ENCODE peak calls at places on chromosomes 2 and 18, in eight cellular contexts. One of them, this sample, is unnamed.

GRCh38 chr2:184598313-184599053 is at the start of gene ZNF804A:
- DNase-seq in brain microvascular endothelial cell: peak; percentile 66
- DNase-seq in AG04450: no peak
- DNase-seq in Calu3: peak; percentile 40
- DNase-seq in Ammon's horn: peak; percentile 81
- DNase-seq in NCI-H1694 treated with DMSO at 0.1 percent for 48 hours: peak; percentile 89
- DNase-seq in kidney tubule cell: peak; percentile 61
- DNase-seq in SK-N-SH: peak; percentile 89
- DNase-seq in this sample: peak; percentile 25

GRCh38 chr2:20558391-20559150 is 92.3 kb downstream of the HS1BP3 start:
- DNase-seq in brain microvascular endothelial cell: no peak
- DNase-seq in AG04450: no peak
- DNase-seq in Calu3: no peak
- DNase-seq in Ammon's horn: no peak
- DNase-seq in NCI-H1694 treated with DMSO at 0.1 percent for 48 hours: peak; percentile 16
- DNase-seq in kidney tubule cell: no peak
- DNase-seq in SK-N-SH: peak; percentile 82
- DNase-seq in this sample: no peak

GRCh38 chr18:47915930-47916329 is 14.5 kb downstream of the SMAD2 start:
- DNase-seq in brain microvascular endothelial cell: no peak
- DNase-seq in AG04450: no peak
- DNase-seq in Calu3: no peak
- DNase-seq in Ammon's horn: no peak
- DNase-seq in NCI-H1694 treated with DMSO at 0.1 percent for 48 hours: no peak
- DNase-seq in kidney tubule cell: no peak
- DNase-seq in SK-N-SH: no peak
- DNase-seq in this sample: no peak

GRCh38 chr2:16725549-16725948 is 59.9 kb upstream of the CYRIA start:
- DNase-seq in brain microvascular endothelial cell: no peak
- DNase-seq in AG04450: no peak
- DNase-seq in Calu3: no peak
- DNase-seq in Ammon's horn: peak; percentile 55
- DNase-seq in NCI-H1694 treated with DMSO at 0.1 percent for 48 hours: no peak
- DNase-seq in kidney tubule cell: peak; percentile 65
- DNase-seq in SK-N-SH: no peak
- DNase-seq in this sample: no peak

GRCh38 chr2:224241812-224242211 is 160.1 kb downstream of the FAM124B start:
- DNase-seq in brain microvascular endothelial cell: no peak
- DNase-seq in AG04450: no peak
- DNase-seq in Calu3: no peak
- DNase-seq in Ammon's horn: no peak
- DNase-seq in NCI-H1694 treated with DMSO at 0.1 percent for 48 hours: no peak
- DNase-seq in kidney tubule cell: no peak
- DNase-seq in SK-N-SH: no peak
- DNase-seq in this sample: no peak

GRCh38 chr2:236776695-236777251 is 207.1 kb downstream of the ACKR3 start:
- DNase-seq in brain microvascular endothelial cell: peak; percentile 89
- DNase-seq in AG04450: no peak
- DNase-seq in Calu3: no peak
- DNase-seq in Ammon's horn: no peak
- DNase-seq in NCI-H1694 treated with DMSO at 0.1 percent for 48 hours: peak; percentile 69
- DNase-seq in kidney tubule cell: peak; percentile 90
- DNase-seq in SK-N-SH: no peak
- DNase-seq in this sample: no peak

GRCh38 chr2:229927817-229928321 is 5.6 kb downstream of the FBXO36 start:
- DNase-seq in brain microvascular endothelial cell: no peak
- DNase-seq in AG04450: no peak
- DNase-seq in Calu3: no peak
- DNase-seq in Ammon's horn: no peak
- DNase-seq in NCI-H1694 treated with DMSO at 0.1 percent for 48 hours: no peak
- DNase-seq in kidney tubule cell: no peak
- DNase-seq in SK-N-SH: no peak
- DNase-seq in this sample: no peak

GRCh38 chr2:43623052-43623451 is 14.0 kb upstream of the PLEKHH2 start:
- DNase-seq in brain microvascular endothelial cell: no peak
- DNase-seq in AG04450: no peak
- DNase-seq in Calu3: no peak
- DNase-seq in Ammon's horn: no peak
- DNase-seq in NCI-H1694 treated with DMSO at 0.1 percent for 48 hours: no peak
- DNase-seq in kidney tubule cell: no peak
- DNase-seq in SK-N-SH: peak; percentile 52
- DNase-seq in this sample: peak; percentile 37

GRCh38 chr2:60948926-60949579 is 67.7 kb downstream of the REL start:
- DNase-seq in brain microvascular endothelial cell: no peak
- DNase-seq in AG04450: no peak
- DNase-seq in Calu3: no peak
- DNase-seq in Ammon's horn: no peak
- DNase-seq in NCI-H1694 treated with DMSO at 0.1 percent for 48 hours: no peak
- DNase-seq in kidney tubule cell: no peak
- DNase-seq in SK-N-SH: no peak
- DNase-seq in this sample: no peak

GRCh38 chr2:53826587-53827397 is 33.0 kb downstream of the GPR75 start:
- DNase-seq in brain microvascular endothelial cell: no peak
- DNase-seq in AG04450: no peak
- DNase-seq in Calu3: no peak
- DNase-seq in Ammon's horn: peak; percentile 81
- DNase-seq in NCI-H1694 treated with DMSO at 0.1 percent for 48 hours: no peak
- DNase-seq in kidney tubule cell: no peak
- DNase-seq in SK-N-SH: no peak
- DNase-seq in this sample: no peak

GRCh38 chr2:125681976-125682805 is 973.8 kb upstream of the GYPC start:
- DNase-seq in brain microvascular endothelial cell: no peak
- DNase-seq in AG04450: no peak
- DNase-seq in Calu3: no peak
- DNase-seq in Ammon's horn: peak; percentile 29
- DNase-seq in NCI-H1694 treated with DMSO at 0.1 percent for 48 hours: no peak
- DNase-seq in kidney tubule cell: no peak
- DNase-seq in SK-N-SH: no peak
- DNase-seq in this sample: no peak

GRCh38 chr2:5690718-5691658 is 1.2 kb upstream of the SOX11 start:
- DNase-seq in brain microvascular endothelial cell: peak; percentile 56
- DNase-seq in AG04450: no peak
- DNase-seq in Calu3: no peak
- DNase-seq in Ammon's horn: no peak
- DNase-seq in NCI-H1694 treated with DMSO at 0.1 percent for 48 hours: peak; percentile 92
- DNase-seq in kidney tubule cell: peak; percentile 13
- DNase-seq in SK-N-SH: peak; percentile 92
- DNase-seq in this sample: no peak

GRCh38 chr18:45825258-45825744 is at the start of gene SIGLEC15:
- DNase-seq in brain microvascular endothelial cell: no peak
- DNase-seq in AG04450: no peak
- DNase-seq in Calu3: no peak
- DNase-seq in Ammon's horn: no peak
- DNase-seq in NCI-H1694 treated with DMSO at 0.1 percent for 48 hours: no peak
- DNase-seq in kidney tubule cell: peak; percentile 88
- DNase-seq in SK-N-SH: no peak
- DNase-seq in this sample: no peak

GRCh38 chr2:147495741-147496140 is 349.1 kb upstream of the ACVR2A start:
- DNase-seq in brain microvascular endothelial cell: no peak
- DNase-seq in AG04450: no peak
- DNase-seq in Calu3: no peak
- DNase-seq in Ammon's horn: no peak
- DNase-seq in NCI-H1694 treated with DMSO at 0.1 percent for 48 hours: no peak
- DNase-seq in kidney tubule cell: no peak
- DNase-seq in SK-N-SH: no peak
- DNase-seq in this sample: no peak

GRCh38 chr2:190984595-190984994 is 29.4 kb downstream of the STAT1 start:
- DNase-seq in brain microvascular endothelial cell: peak; percentile 61
- DNase-seq in AG04450: peak; percentile 18
- DNase-seq in Calu3: no peak
- DNase-seq in Ammon's horn: no peak
- DNase-seq in NCI-H1694 treated with DMSO at 0.1 percent for 48 hours: no peak
- DNase-seq in kidney tubule cell: peak; percentile 65
- DNase-seq in SK-N-SH: no peak
- DNase-seq in this sample: no peak

GRCh38 chr18:40222736-40223135 is 1732.3 kb upstream of the PIK3C3 start:
- DNase-seq in brain microvascular endothelial cell: no peak
- DNase-seq in AG04450: no peak
- DNase-seq in Calu3: no peak
- DNase-seq in Ammon's horn: no peak
- DNase-seq in NCI-H1694 treated with DMSO at 0.1 percent for 48 hours: no peak
- DNase-seq in kidney tubule cell: no peak
- DNase-seq in SK-N-SH: no peak
- DNase-seq in this sample: no peak

GRCh38 chr2:42925742-42926437 is 133.5 kb upstream of the HAAO start:
- DNase-seq in brain microvascular endothelial cell: no peak
- DNase-seq in AG04450: no peak
- DNase-seq in Calu3: no peak
- DNase-seq in Ammon's horn: peak; percentile 78
- DNase-seq in NCI-H1694 treated with DMSO at 0.1 percent for 48 hours: no peak
- DNase-seq in kidney tubule cell: no peak
- DNase-seq in SK-N-SH: no peak
- DNase-seq in this sample: peak; percentile 74

GRCh38 chr2:54041135-54041534 is 70.3 kb upstream of the PSME4 start:
- DNase-seq in brain microvascular endothelial cell: no peak
- DNase-seq in AG04450: no peak
- DNase-seq in Calu3: no peak
- DNase-seq in Ammon's horn: no peak
- DNase-seq in NCI-H1694 treated with DMSO at 0.1 percent for 48 hours: no peak
- DNase-seq in kidney tubule cell: no peak
- DNase-seq in SK-N-SH: no peak
- DNase-seq in this sample: no peak

GRCh38 chr2:43356774-43357173 is 130.4 kb upstream of the ZFP36L2 start:
- DNase-seq in brain microvascular endothelial cell: no peak
- DNase-seq in AG04450: no peak
- DNase-seq in Calu3: no peak
- DNase-seq in Ammon's horn: no peak
- DNase-seq in NCI-H1694 treated with DMSO at 0.1 percent for 48 hours: peak; percentile 23
- DNase-seq in kidney tubule cell: peak; percentile 17
- DNase-seq in SK-N-SH: no peak
- DNase-seq in this sample: no peak

GRCh38 chr2:42879913-42880737 is 87.7 kb upstream of the HAAO start:
- DNase-seq in brain microvascular endothelial cell: no peak
- DNase-seq in AG04450: no peak
- DNase-seq in Calu3: no peak
- DNase-seq in Ammon's horn: no peak
- DNase-seq in NCI-H1694 treated with DMSO at 0.1 percent for 48 hours: no peak
- DNase-seq in kidney tubule cell: peak; percentile 55
- DNase-seq in SK-N-SH: no peak
- DNase-seq in this sample: no peak

GRCh38 chr2:237132799-237133198 is 47.1 kb downstream of the COPS8 start:
- DNase-seq in brain microvascular endothelial cell: no peak
- DNase-seq in AG04450: no peak
- DNase-seq in Calu3: no peak
- DNase-seq in Ammon's horn: no peak
- DNase-seq in NCI-H1694 treated with DMSO at 0.1 percent for 48 hours: no peak
- DNase-seq in kidney tubule cell: no peak
- DNase-seq in SK-N-SH: peak; percentile 31
- DNase-seq in this sample: no peak

This sample was measured in body of pancreas.